ENCODE peak calls at places on chromosomes 11 and 22, in five cellular contexts. One of them, this sample, is unnamed.

GRCh38 chr11:67022961-67023956 is at the start of gene SYT12:
- DNase-seq in K562: no peak
- DNase-seq in H1: peak; percentile 72
- DNase-seq in HepG2: no peak
- DNase-seq in HCT116: no peak
- DNase-seq in this sample: no peak

GRCh38 chr22:18091916-18092526 is 14.2 kb downstream of the PEX26 start:
- DNase-seq in H1: no peak
- DNase-seq in HepG2: peak; percentile 76
- DNase-seq in K562: no peak
- DNase-seq in HCT116: no peak
- DNase-seq in this sample: no peak

GRCh38 chr22:45581549-45582080 is 78.9 kb downstream of the FBLN1 start:
- DNase-seq in HepG2: no peak
- DNase-seq in HCT116: no peak
- DNase-seq in H1: no peak
- DNase-seq in K562: no peak
- DNase-seq in this sample: no peak

GRCh38 chr22:23850136-23850611 is 7.5 kb upstream of the SLC2A11 start:
- DNase-seq in H1: no peak
- DNase-seq in HepG2: no peak
- DNase-seq in HCT116: no peak
- DNase-seq in K562: no peak
- DNase-seq in this sample: no peak

GRCh38 chr11:32722255-32722654 is 72.2 kb downstream of the CCDC73 start:
- DNase-seq in K562: no peak
- DNase-seq in HepG2: no peak
- DNase-seq in HCT116: no peak
- DNase-seq in H1: no peak
- DNase-seq in this sample: no peak

GRCh38 chr11:120551191-120551590 is 39.6 kb downstream of the GRIK4 start:
- DNase-seq in HepG2: no peak
- DNase-seq in HCT116: no peak
- DNase-seq in H1: no peak
- DNase-seq in K562: no peak
- DNase-seq in this sample: no peak

GRCh38 chr11:44400431-44400830 is 90.5 kb upstream of the ALX4 start:
- DNase-seq in H1: no peak
- DNase-seq in K562: peak; percentile 65
- DNase-seq in HepG2: no peak
- DNase-seq in HCT116: no peak
- DNase-seq in this sample: no peak

GRCh38 chr22:49979587-49980264 is 19.2 kb downstream of the PIM3 start:
- DNase-seq in K562: peak; percentile 45
- DNase-seq in HCT116: no peak
- DNase-seq in HepG2: peak; percentile 62
- DNase-seq in H1: peak; percentile 57
- DNase-seq in this sample: peak; percentile 44

GRCh38 chr22:44526431-44527115 is 28.5 kb upstream of the RTL6 start:
- DNase-seq in K562: no peak
- DNase-seq in H1: peak; percentile 32
- DNase-seq in HepG2: no peak
- DNase-seq in HCT116: no peak
- DNase-seq in this sample: no peak

GRCh38 chr11:110527146-110527545 is 97.4 kb downstream of the FDX1 start:
- DNase-seq in K562: no peak
- DNase-seq in H1: no peak
- DNase-seq in HCT116: no peak
- DNase-seq in HepG2: no peak
- DNase-seq in this sample: no peak

GRCh38 chr11:92225206-92225562 is 566 bp downstream of the FAT3 start:
- DNase-seq in HepG2: no peak
- DNase-seq in H1: no peak
- DNase-seq in HCT116: no peak
- DNase-seq in K562: no peak
- DNase-seq in this sample: no peak

GRCh38 chr11:20754957-20755356 is 85.6 kb downstream of the NELL1 start:
- DNase-seq in H1: peak; percentile 56
- DNase-seq in K562: peak; percentile 13
- DNase-seq in HCT116: no peak
- DNase-seq in HepG2: peak; percentile 2
- DNase-seq in this sample: peak; percentile 13

DNA sequence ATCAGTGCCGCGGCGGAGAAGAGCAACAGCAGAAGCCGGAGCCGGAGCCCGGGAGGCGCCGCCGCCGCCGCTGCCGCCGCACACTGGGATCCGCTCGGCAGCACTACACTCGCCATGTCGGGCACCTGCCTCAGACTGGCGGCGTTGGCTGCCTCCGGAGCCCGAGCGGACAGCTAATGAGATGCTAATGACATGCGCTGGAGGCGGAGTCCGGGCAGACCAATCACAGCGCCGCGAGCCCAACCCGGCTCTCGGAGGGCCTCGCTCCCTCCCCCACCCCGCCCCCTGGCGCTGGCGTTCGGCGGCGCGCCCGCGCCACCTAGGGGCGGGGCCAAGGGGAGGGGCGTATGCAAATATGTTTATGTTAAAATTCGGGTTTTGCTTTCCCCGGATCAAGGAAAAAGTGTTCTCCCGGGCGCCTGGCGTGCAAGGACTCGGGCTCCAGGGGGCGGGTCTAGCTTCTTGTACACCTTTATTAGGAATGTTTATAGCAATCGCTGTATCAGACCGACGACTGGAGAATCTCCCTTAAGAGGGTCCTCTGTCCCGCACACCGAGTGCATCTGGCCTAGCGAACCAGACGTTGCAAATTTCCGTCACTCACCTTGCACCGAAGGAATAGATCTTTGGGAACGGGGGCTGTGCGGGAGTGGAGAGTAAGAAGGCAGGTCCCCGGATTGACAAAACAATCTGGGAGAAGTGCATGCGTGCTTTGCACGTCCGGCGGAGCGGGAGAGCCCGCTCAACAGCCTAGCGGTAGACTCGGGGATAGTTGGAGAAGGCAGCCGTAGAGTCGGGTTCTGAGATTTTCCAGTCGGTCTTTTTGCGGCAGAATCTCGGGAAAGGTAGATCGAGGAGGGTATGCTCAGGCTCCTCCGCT is at the start of gene CADM1:
- DNase-seq in HepG2: peak; percentile 92
- DNase-seq in K562: peak; percentile 84
- DNase-seq in HCT116: no peak
- DNase-seq in H1: peak; percentile 95
- DNase-seq in this sample: peak; percentile 95
- H3K27me3 ChIP-seq in HepG2: no peaks in the 10 kb centered on the region
- H3K27me3 ChIP-seq in K562: peaks cover 5% of the 10 kb centered on the region
- H3K27me3 ChIP-seq in HCT116: no peaks in the 10 kb centered on the region
- H3K27me3 ChIP-seq in H1: peaks cover 34% of the 10 kb centered on the region
- H3K27me3 ChIP-seq in this sample: peaks cover 38% of the 10 kb centered on the region

GRCh38 chr11:47987781-47988180 is 7.4 kb downstream of the PTPRJ start:
- DNase-seq in HCT116: no peak
- DNase-seq in H1: no peak
- DNase-seq in HepG2: no peak
- DNase-seq in K562: no peak
- DNase-seq in this sample: no peak
- H3K4me3 ChIP-seq in HCT116: no peak overlapping the region
- H3K4me3 ChIP-seq in H1: no peak overlapping the region
- H3K4me3 ChIP-seq in HepG2: no peak overlapping the region
- H3K4me3 ChIP-seq in K562: no peak overlapping the region
- H3K4me3 ChIP-seq in this sample: no peak overlapping the region

GRCh38 chr22:48695251-48695650 is 1132.4 kb downstream of the BRD1 start:
- DNase-seq in K562: no peak
- DNase-seq in H1: no peak
- DNase-seq in HepG2: no peak
- DNase-seq in HCT116: no peak
- DNase-seq in this sample: no peak
- TF ChIP-seq ZNF274 in K562: no peak
- TF ChIP-seq ZNF274 in H1: no peak
- TF ChIP-seq ZNF274 in HepG2: no peak
- TF ChIP-seq ZNF274 in HCT116: no peak
- TF ChIP-seq ZNF274 in this sample: no peak

DNA sequence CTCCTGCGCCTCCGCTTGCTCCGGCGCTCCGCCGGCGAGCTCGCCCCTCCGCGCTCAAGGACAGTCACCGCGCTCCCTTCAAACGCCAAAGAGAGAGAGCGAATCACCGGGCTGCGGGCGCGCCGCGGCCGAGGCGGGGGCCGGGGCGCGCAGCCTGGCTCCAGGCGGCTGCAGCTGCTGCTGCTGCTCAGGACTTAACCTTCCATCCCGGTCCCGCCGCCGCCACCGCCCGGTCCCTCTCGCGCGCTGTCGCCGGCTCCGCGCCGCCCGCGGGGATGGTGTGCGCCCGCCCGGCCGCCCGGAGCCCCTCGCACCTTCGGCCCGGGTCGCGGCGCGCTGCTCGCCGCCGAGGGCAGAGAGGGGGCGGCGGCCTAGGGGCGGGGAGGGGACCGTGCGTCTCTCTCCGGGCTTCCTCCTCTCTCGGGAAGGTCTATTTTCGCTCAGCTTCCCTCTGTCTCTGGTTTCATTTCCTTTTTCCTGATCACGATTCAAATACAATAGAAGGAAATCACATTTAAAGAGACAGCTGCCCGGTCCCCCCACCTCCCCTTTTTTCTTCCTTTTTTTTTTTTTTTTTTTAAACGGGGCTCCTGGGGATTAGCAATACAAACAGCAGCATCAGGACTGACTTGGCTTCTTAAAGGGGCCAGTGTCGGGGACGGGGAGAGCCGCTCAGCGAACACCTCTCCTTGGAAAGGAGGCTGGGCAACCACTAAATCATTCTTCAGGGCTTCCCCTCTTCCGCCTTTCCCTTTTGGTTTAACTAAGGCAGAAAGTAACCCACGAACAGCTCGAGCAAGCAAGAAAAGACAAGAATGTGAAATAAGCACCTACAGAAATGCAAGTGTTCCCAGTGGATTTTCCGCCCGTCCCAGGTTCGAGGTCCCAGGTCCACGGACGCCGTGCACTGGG is 22.1 kb downstream of the LMO2 start:
- DNase-seq in K562: peak; percentile 68
- DNase-seq in HepG2: no peak
- DNase-seq in HCT116: no peak
- DNase-seq in H1: peak; percentile 73
- DNase-seq in this sample: no peak
- H3K27me3 ChIP-seq in K562: no peaks in the 10 kb centered on the region
- H3K27me3 ChIP-seq in HepG2: peaks cover 58% of the 10 kb centered on the region
- H3K27me3 ChIP-seq in HCT116: peaks cover 11% of the 10 kb centered on the region
- H3K27me3 ChIP-seq in H1: peaks cover 40% of the 10 kb centered on the region
- H3K27me3 ChIP-seq in this sample: peaks cover 68% of the 10 kb centered on the region

GRCh38 chr22:39908121-39908520 is 7.2 kb downstream of the GRAP2 start:
- DNase-seq in K562: no peak
- DNase-seq in HCT116: no peak
- DNase-seq in H1: no peak
- DNase-seq in HepG2: no peak
- DNase-seq in this sample: no peak

GRCh38 chr22:39907035-39907434 is 6.2 kb downstream of the GRAP2 start:
- DNase-seq in HCT116: no peak
- DNase-seq in HepG2: no peak
- DNase-seq in H1: no peak
- DNase-seq in K562: no peak
- DNase-seq in this sample: no peak

GRCh38 chr22:39910875-39911601 is 10.2 kb downstream of the GRAP2 start:
- DNase-seq in H1: no peak
- DNase-seq in HepG2: no peak
- DNase-seq in K562: no peak
- DNase-seq in HCT116: no peak
- DNase-seq in this sample: no peak

GRCh38 chr22:39907605-39908097 is 6.8 kb downstream of the GRAP2 start:
- DNase-seq in HCT116: no peak
- DNase-seq in H1: no peak
- DNase-seq in HepG2: no peak
- DNase-seq in K562: no peak
- DNase-seq in this sample: no peak

DNA sequence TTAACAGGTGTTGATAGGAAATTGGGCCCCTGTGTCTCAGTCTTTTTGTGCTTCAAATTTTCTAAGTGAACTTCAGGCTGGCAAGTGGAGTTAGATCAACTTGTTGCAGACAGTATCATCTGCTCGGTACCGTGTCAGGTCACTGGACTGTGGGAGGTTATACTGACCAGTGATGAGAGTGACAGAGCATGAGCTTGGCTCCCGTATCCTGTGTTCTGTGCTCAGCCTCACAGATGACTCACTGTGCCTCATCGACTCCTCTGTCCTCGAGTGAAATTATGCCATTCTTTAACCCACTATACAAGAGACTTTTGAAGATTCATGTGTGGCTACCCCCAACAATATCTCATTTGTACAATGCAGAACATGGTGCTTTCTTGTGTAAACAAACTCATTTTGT is 7.9 kb downstream of the GRAP2 start:
- DNase-seq in K562: peak; percentile 22
- DNase-seq in H1: no peak
- DNase-seq in HCT116: no peak
- DNase-seq in HepG2: no peak
- DNase-seq in this sample: no peak
- H3K4me3 ChIP-seq in K562: no peak overlapping the region
- H3K4me3 ChIP-seq in H1: no peak overlapping the region
- H3K4me3 ChIP-seq in HCT116: no peak overlapping the region
- H3K4me3 ChIP-seq in HepG2: no peak overlapping the region
- H3K4me3 ChIP-seq in this sample: no peak overlapping the region

GRCh38 chr11:46397526-46397925 is 6.0 kb upstream of the CHRM4 start:
- DNase-seq in K562: no peak
- DNase-seq in H1: no peak
- DNase-seq in HCT116: no peak
- DNase-seq in HepG2: no peak
- DNase-seq in this sample: no peak
- TF ChIP-seq ZNF274 in K562: no peak
- TF ChIP-seq ZNF274 in H1: no peak
- TF ChIP-seq ZNF274 in HCT116: no peak
- TF ChIP-seq ZNF274 in HepG2: no peak
- TF ChIP-seq ZNF274 in this sample: no peak